ENCODE peak calls at places on chromosomes 5 and 9, in ten cellular contexts. W is H7; E is activated naive CD4-positive, alpha-beta T cell treated with anti-CD3 and anti-CD28 coated beads, Interleukin-2, amount 50 U/mL, for 16 hours; S is Karpas-422; X is Caco-2; G is renal cortical epithelial cell; Y is GM23248; K is NCI-H146; L is AG09319; J is posterior cingulate gyrus. Z is an unnamed sample.

GRCh38 chr9:14515564-14516198 is 177.6 kb downstream of the ZDHHC21 start:
- DNase-seq in X (no peak), E (no peak), G (no peak), J (peak), Y (no peak), S (no peak), K (peak), L (no peak), W (peak), Z (no peak)

GRCh38 chr5:91288117-91288516 is 95.0 kb downstream of the ARRDC3 start:
- DNase-seq in Y (peak), S (no peak), E (no peak), J (no peak), K (no peak), L (no peak), X (no peak), W (no peak), G (peak), Z (peak)

GRCh38 chr9:36191290-36191645 is 547 bp downstream of the CLTA start:
- DNase-seq in L (no peak), G (no peak), Y (peak), S (peak), W (no peak), K (peak), E (peak), X (no peak), J (no peak), Z (peak)

GRCh38 chr9:124215956-124216355 is 41.8 kb upstream of the NEK6 start:
- DNase-seq in J (no peak), S (no peak), X (no peak), G (no peak), E (no peak), W (no peak), Y (no peak), K (no peak), L (no peak), Z (no peak)

GRCh38 chr5:7873216-7873615 is 4.3 kb downstream of the MTRR start:
- DNase-seq in L (no peak), Y (no peak), E (no peak), K (no peak), J (no peak), W (no peak), S (no peak), G (no peak), X (no peak), Z (no peak)

GRCh38 chr5:53479656-53480473 is 564 bp upstream of the FST start:
- DNase-seq in E (peak), W (peak), X (no peak), K (peak), S (no peak), L (peak), G (no peak), J (peak), Y (peak), Z (peak)

GRCh38 chr9:110180713-110181434 is 27.1 kb downstream of the C9orf152 start:
- DNase-seq in K (peak), Y (peak), L (no peak), E (no peak), G (peak), J (no peak), W (no peak), S (no peak), X (no peak), Z (peak)

GRCh38 chr5:135559342-135559741 is 19.4 kb downstream of the CXCL14 start:
- DNase-seq in J (no peak), W (no peak), X (peak), L (no peak), E (no peak), Y (no peak), S (peak), K (no peak), G (no peak), Z (peak)

GRCh38 chr9:8764041-8764440 is 964.5 kb upstream of the DMAC1 start:
- DNase-seq in K (no peak), J (no peak), G (no peak), S (no peak), E (no peak), L (no peak), W (no peak), Y (no peak), X (no peak), Z (no peak)

GRCh38 chr9:101540069-101540468 is 6.4 kb downstream of the RNF20 start:
- DNase-seq in X (no peak), K (no peak), W (no peak), S (no peak), Y (no peak), G (no peak), J (no peak), E (no peak), L (no peak), Z (no peak)

GRCh38 chr9:129964901-129965734 is 77.9 kb downstream of the FNBP1 start:
- DNase-seq in G (peak), J (no peak), E (no peak), L (peak), Y (peak), S (no peak), W (no peak), K (no peak), X (no peak), Z (no peak)

GRCh38 chr5:126490167-126490937 is 67.1 kb downstream of the GRAMD2B start:
- DNase-seq in E (no peak), K (peak), W (peak), S (no peak), J (no peak), Y (peak), L (peak), G (no peak), X (no peak), Z (no peak)

GRCh38 chr5:131265318-131265803 is 1.5 kb downstream of the CDC42SE2 start:
- DNase-seq in S (peak), L (no peak), G (peak), J (no peak), Y (peak), E (no peak), K (no peak), X (no peak), W (no peak), Z (peak)

GRCh38 chr9:70113403-70114022 is 69.9 kb downstream of the MAMDC2 start:
- DNase-seq in L (no peak), Y (peak), W (peak), K (peak), X (peak), G (peak), J (peak), S (peak), E (no peak), Z (peak)

GRCh38 chr5:856531-857425 is 6.0 kb upstream of the ZDHHC11 start:
- DNase-seq in W (peak), J (peak), S (no peak), Y (no peak), K (no peak), X (no peak), G (no peak), E (no peak), L (no peak), Z (no peak)

GRCh38 chr9:87878930-87879603 is 3.6 kb upstream of the SPATA31E1 start:
- DNase-seq in W (no peak), S (no peak), J (no peak), G (peak), L (peak), E (no peak), Y (peak), X (no peak), K (no peak), Z (peak)

GRCh38 chr5:138169124-138169523 is 9.3 kb downstream of the BRD8 start:
- DNase-seq in Y (no peak), W (no peak), J (no peak), E (no peak), G (no peak), K (no peak), L (no peak), S (no peak), X (no peak), Z (no peak)

GRCh38 chr5:150376799-150377771 is 19.6 kb downstream of the TCOF1 start:
- DNase-seq in L (no peak), K (no peak), E (no peak), G (no peak), W (no peak), J (no peak), S (no peak), X (no peak), Y (peak), Z (no peak)

GRCh38 chr5:73480500-73480899 is 17.7 kb upstream of the BTF3 start:
- DNase-seq in L (no peak), W (no peak), S (no peak), X (no peak), E (no peak), Y (no peak), J (no peak), G (no peak), K (no peak), Z (no peak)

GRCh38 chr5:37248970-37249819 is at the start of gene CPLANE1:
- DNase-seq in S (no peak), E (peak), G (peak), J (peak), W (peak), X (peak), Y (peak), L (peak), K (peak), Z (peak)

Z was measured in MCF 10A.